ENCODE peak calls at places on chromosomes 16 and 17, in ten cellular contexts. One of them, this sample, is unnamed.

GRCh38 chr16:23876256-23876896 is 40.6 kb downstream of the PRKCB start:
- DNase-seq in COR-L47: no peak
- DNase-seq in stimulated activated CD4-positive, alpha-beta T cell treated with anti-CD3 and anti-CD28 coated beads, Interleukin-2, amount 100 ng/mL, for 48 hours: no peak
- DNase-seq in activated CD4-positive, alpha-beta memory T cell treated with anti-CD3 and anti-CD28 coated beads, Interleukin-2, amount 10 ng/mL, durations not matched to agents 7 days and 5 days: no peak
- DNase-seq in ELF-1: no peak
- DNase-seq in NCI-H460: no peak
- DNase-seq in MCF 10A: no peak
- DNase-seq in effector memory CD4-positive, alpha-beta T cell: no peak
- DNase-seq in left ventricle myocardium inferior: no peak
- DNase-seq in HCEC 1CT: no peak
- DNase-seq in this sample: no peak

GRCh38 chr16:3282103-3282746 is 1.1 kb upstream of the ZNF263 start:
- DNase-seq in MCF 10A: no peak
- DNase-seq in COR-L47: peak; percentile 66
- DNase-seq in effector memory CD4-positive, alpha-beta T cell: no peak
- DNase-seq in HCEC 1CT: no peak
- DNase-seq in left ventricle myocardium inferior: no peak
- DNase-seq in stimulated activated CD4-positive, alpha-beta T cell treated with anti-CD3 and anti-CD28 coated beads, Interleukin-2, amount 100 ng/mL, for 48 hours: no peak
- DNase-seq in activated CD4-positive, alpha-beta memory T cell treated with anti-CD3 and anti-CD28 coated beads, Interleukin-2, amount 10 ng/mL, durations not matched to agents 7 days and 5 days: no peak
- DNase-seq in NCI-H460: no peak
- DNase-seq in ELF-1: peak; percentile 91
- DNase-seq in this sample: no peak

GRCh38 chr17:81131486-81132196 is 33.7 kb upstream of the PVALEF start:
- DNase-seq in HCEC 1CT: no peak
- DNase-seq in ELF-1: no peak
- DNase-seq in MCF 10A: no peak
- DNase-seq in NCI-H460: no peak
- DNase-seq in stimulated activated CD4-positive, alpha-beta T cell treated with anti-CD3 and anti-CD28 coated beads, Interleukin-2, amount 100 ng/mL, for 48 hours: no peak
- DNase-seq in COR-L47: no peak
- DNase-seq in activated CD4-positive, alpha-beta memory T cell treated with anti-CD3 and anti-CD28 coated beads, Interleukin-2, amount 10 ng/mL, durations not matched to agents 7 days and 5 days: no peak
- DNase-seq in effector memory CD4-positive, alpha-beta T cell: no peak
- DNase-seq in left ventricle myocardium inferior: no peak
- DNase-seq in this sample: no peak

GRCh38 chr16:14199624-14200023 is 128.5 kb downstream of the MRTFB start:
- DNase-seq in effector memory CD4-positive, alpha-beta T cell: no peak
- DNase-seq in MCF 10A: no peak
- DNase-seq in stimulated activated CD4-positive, alpha-beta T cell treated with anti-CD3 and anti-CD28 coated beads, Interleukin-2, amount 100 ng/mL, for 48 hours: no peak
- DNase-seq in left ventricle myocardium inferior: no peak
- DNase-seq in HCEC 1CT: peak; percentile 31
- DNase-seq in ELF-1: no peak
- DNase-seq in COR-L47: no peak
- DNase-seq in NCI-H460: no peak
- DNase-seq in activated CD4-positive, alpha-beta memory T cell treated with anti-CD3 and anti-CD28 coated beads, Interleukin-2, amount 10 ng/mL, durations not matched to agents 7 days and 5 days: no peak
- DNase-seq in this sample: no peak

GRCh38 chr16:52078716-52079655 is 468.0 kb downstream of the TOX3 start:
- DNase-seq in ELF-1: peak; percentile 14
- DNase-seq in effector memory CD4-positive, alpha-beta T cell: no peak
- DNase-seq in MCF 10A: no peak
- DNase-seq in NCI-H460: no peak
- DNase-seq in COR-L47: no peak
- DNase-seq in left ventricle myocardium inferior: no peak
- DNase-seq in activated CD4-positive, alpha-beta memory T cell treated with anti-CD3 and anti-CD28 coated beads, Interleukin-2, amount 10 ng/mL, durations not matched to agents 7 days and 5 days: no peak
- DNase-seq in stimulated activated CD4-positive, alpha-beta T cell treated with anti-CD3 and anti-CD28 coated beads, Interleukin-2, amount 100 ng/mL, for 48 hours: no peak
- DNase-seq in HCEC 1CT: no peak
- DNase-seq in this sample: no peak

GRCh38 chr16:2912330-2913199 is 834 bp downstream of the FLYWCH1 start:
- DNase-seq in COR-L47: no peak
- DNase-seq in MCF 10A: peak; percentile 44
- DNase-seq in ELF-1: no peak
- DNase-seq in left ventricle myocardium inferior: no peak
- DNase-seq in activated CD4-positive, alpha-beta memory T cell treated with anti-CD3 and anti-CD28 coated beads, Interleukin-2, amount 10 ng/mL, durations not matched to agents 7 days and 5 days: peak; percentile 54
- DNase-seq in effector memory CD4-positive, alpha-beta T cell: peak; percentile 20
- DNase-seq in HCEC 1CT: peak; percentile 66
- DNase-seq in stimulated activated CD4-positive, alpha-beta T cell treated with anti-CD3 and anti-CD28 coated beads, Interleukin-2, amount 100 ng/mL, for 48 hours: peak; percentile 15
- DNase-seq in NCI-H460: no peak
- DNase-seq in this sample: peak; percentile 50

GRCh38 chr16:55364811-55365210 is 40.8 kb downstream of the IRX6 start:
- DNase-seq in left ventricle myocardium inferior: no peak
- DNase-seq in NCI-H460: no peak
- DNase-seq in activated CD4-positive, alpha-beta memory T cell treated with anti-CD3 and anti-CD28 coated beads, Interleukin-2, amount 10 ng/mL, durations not matched to agents 7 days and 5 days: no peak
- DNase-seq in effector memory CD4-positive, alpha-beta T cell: no peak
- DNase-seq in stimulated activated CD4-positive, alpha-beta T cell treated with anti-CD3 and anti-CD28 coated beads, Interleukin-2, amount 100 ng/mL, for 48 hours: no peak
- DNase-seq in HCEC 1CT: no peak
- DNase-seq in COR-L47: no peak
- DNase-seq in MCF 10A: no peak
- DNase-seq in ELF-1: no peak
- DNase-seq in this sample: no peak

GRCh38 chr16:27347930-27348685 is 34.3 kb downstream of the IL4R start:
- DNase-seq in HCEC 1CT: no peak
- DNase-seq in effector memory CD4-positive, alpha-beta T cell: no peak
- DNase-seq in MCF 10A: peak; percentile 61
- DNase-seq in left ventricle myocardium inferior: no peak
- DNase-seq in stimulated activated CD4-positive, alpha-beta T cell treated with anti-CD3 and anti-CD28 coated beads, Interleukin-2, amount 100 ng/mL, for 48 hours: no peak
- DNase-seq in NCI-H460: no peak
- DNase-seq in ELF-1: no peak
- DNase-seq in COR-L47: no peak
- DNase-seq in activated CD4-positive, alpha-beta memory T cell treated with anti-CD3 and anti-CD28 coated beads, Interleukin-2, amount 10 ng/mL, durations not matched to agents 7 days and 5 days: no peak
- DNase-seq in this sample: no peak

GRCh38 chr16:53090591-53091507 is 36.1 kb downstream of the CHD9 start:
- DNase-seq in effector memory CD4-positive, alpha-beta T cell: no peak
- DNase-seq in ELF-1: no peak
- DNase-seq in MCF 10A: peak; percentile 99
- DNase-seq in activated CD4-positive, alpha-beta memory T cell treated with anti-CD3 and anti-CD28 coated beads, Interleukin-2, amount 10 ng/mL, durations not matched to agents 7 days and 5 days: peak; percentile 26
- DNase-seq in stimulated activated CD4-positive, alpha-beta T cell treated with anti-CD3 and anti-CD28 coated beads, Interleukin-2, amount 100 ng/mL, for 48 hours: no peak
- DNase-seq in HCEC 1CT: peak; percentile 98
- DNase-seq in left ventricle myocardium inferior: peak; percentile 93
- DNase-seq in COR-L47: no peak
- DNase-seq in NCI-H460: no peak
- DNase-seq in this sample: peak; percentile 97

GRCh38 chr16:78216166-78216745 is 116.8 kb downstream of the WWOX start:
- DNase-seq in NCI-H460: no peak
- DNase-seq in left ventricle myocardium inferior: no peak
- DNase-seq in activated CD4-positive, alpha-beta memory T cell treated with anti-CD3 and anti-CD28 coated beads, Interleukin-2, amount 10 ng/mL, durations not matched to agents 7 days and 5 days: no peak
- DNase-seq in MCF 10A: no peak
- DNase-seq in ELF-1: no peak
- DNase-seq in HCEC 1CT: peak; percentile 7
- DNase-seq in effector memory CD4-positive, alpha-beta T cell: no peak
- DNase-seq in COR-L47: no peak
- DNase-seq in stimulated activated CD4-positive, alpha-beta T cell treated with anti-CD3 and anti-CD28 coated beads, Interleukin-2, amount 100 ng/mL, for 48 hours: no peak
- DNase-seq in this sample: no peak

GRCh38 chr17:39080416-39081179 is 70.8 kb downstream of the PLXDC1 start:
- DNase-seq in ELF-1: peak; percentile 65
- DNase-seq in COR-L47: no peak
- DNase-seq in effector memory CD4-positive, alpha-beta T cell: no peak
- DNase-seq in HCEC 1CT: peak; percentile 22
- DNase-seq in NCI-H460: no peak
- DNase-seq in stimulated activated CD4-positive, alpha-beta T cell treated with anti-CD3 and anti-CD28 coated beads, Interleukin-2, amount 100 ng/mL, for 48 hours: no peak
- DNase-seq in left ventricle myocardium inferior: peak; percentile 60
- DNase-seq in MCF 10A: peak; percentile 33
- DNase-seq in activated CD4-positive, alpha-beta memory T cell treated with anti-CD3 and anti-CD28 coated beads, Interleukin-2, amount 10 ng/mL, durations not matched to agents 7 days and 5 days: no peak
- DNase-seq in this sample: no peak

GRCh38 chr17:15392326-15392739 is 50.9 kb upstream of the TEKT3 start:
- DNase-seq in left ventricle myocardium inferior: peak; percentile 52
- DNase-seq in HCEC 1CT: peak; percentile 90
- DNase-seq in NCI-H460: no peak
- DNase-seq in COR-L47: no peak
- DNase-seq in effector memory CD4-positive, alpha-beta T cell: no peak
- DNase-seq in MCF 10A: peak; percentile 47
- DNase-seq in ELF-1: no peak
- DNase-seq in activated CD4-positive, alpha-beta memory T cell treated with anti-CD3 and anti-CD28 coated beads, Interleukin-2, amount 10 ng/mL, durations not matched to agents 7 days and 5 days: no peak
- DNase-seq in stimulated activated CD4-positive, alpha-beta T cell treated with anti-CD3 and anti-CD28 coated beads, Interleukin-2, amount 100 ng/mL, for 48 hours: no peak
- DNase-seq in this sample: no peak

GRCh38 chr16:11354733-11355574 is 9.7 kb downstream of the RMI2 start:
- DNase-seq in HCEC 1CT: peak; percentile 48
- DNase-seq in MCF 10A: no peak
- DNase-seq in left ventricle myocardium inferior: no peak
- DNase-seq in NCI-H460: no peak
- DNase-seq in ELF-1: no peak
- DNase-seq in activated CD4-positive, alpha-beta memory T cell treated with anti-CD3 and anti-CD28 coated beads, Interleukin-2, amount 10 ng/mL, durations not matched to agents 7 days and 5 days: peak; percentile 85
- DNase-seq in stimulated activated CD4-positive, alpha-beta T cell treated with anti-CD3 and anti-CD28 coated beads, Interleukin-2, amount 100 ng/mL, for 48 hours: peak; percentile 61
- DNase-seq in COR-L47: no peak
- DNase-seq in effector memory CD4-positive, alpha-beta T cell: peak; percentile 56
- DNase-seq in this sample: peak; percentile 59

GRCh38 chr16:28556914-28557320 is 3.2 kb downstream of the SGF29 start:
- DNase-seq in activated CD4-positive, alpha-beta memory T cell treated with anti-CD3 and anti-CD28 coated beads, Interleukin-2, amount 10 ng/mL, durations not matched to agents 7 days and 5 days: no peak
- DNase-seq in COR-L47: no peak
- DNase-seq in HCEC 1CT: no peak
- DNase-seq in stimulated activated CD4-positive, alpha-beta T cell treated with anti-CD3 and anti-CD28 coated beads, Interleukin-2, amount 100 ng/mL, for 48 hours: no peak
- DNase-seq in effector memory CD4-positive, alpha-beta T cell: no peak
- DNase-seq in left ventricle myocardium inferior: no peak
- DNase-seq in ELF-1: no peak
- DNase-seq in MCF 10A: no peak
- DNase-seq in NCI-H460: no peak
- DNase-seq in this sample: no peak

GRCh38 chr17:80939151-80940145 is 52.2 kb upstream of the CHMP6 start:
- DNase-seq in left ventricle myocardium inferior: no peak
- DNase-seq in COR-L47: no peak
- DNase-seq in MCF 10A: no peak
- DNase-seq in activated CD4-positive, alpha-beta memory T cell treated with anti-CD3 and anti-CD28 coated beads, Interleukin-2, amount 10 ng/mL, durations not matched to agents 7 days and 5 days: no peak
- DNase-seq in NCI-H460: no peak
- DNase-seq in HCEC 1CT: no peak
- DNase-seq in effector memory CD4-positive, alpha-beta T cell: no peak
- DNase-seq in ELF-1: no peak
- DNase-seq in stimulated activated CD4-positive, alpha-beta T cell treated with anti-CD3 and anti-CD28 coated beads, Interleukin-2, amount 100 ng/mL, for 48 hours: no peak
- DNase-seq in this sample: no peak

GRCh38 chr17:79948918-79949645 is 86.6 kb downstream of the TBC1D16 start:
- DNase-seq in ELF-1: peak; percentile 53
- DNase-seq in MCF 10A: no peak
- DNase-seq in left ventricle myocardium inferior: peak; percentile 6
- DNase-seq in NCI-H460: no peak
- DNase-seq in COR-L47: no peak
- DNase-seq in activated CD4-positive, alpha-beta memory T cell treated with anti-CD3 and anti-CD28 coated beads, Interleukin-2, amount 10 ng/mL, durations not matched to agents 7 days and 5 days: no peak
- DNase-seq in stimulated activated CD4-positive, alpha-beta T cell treated with anti-CD3 and anti-CD28 coated beads, Interleukin-2, amount 100 ng/mL, for 48 hours: no peak
- DNase-seq in HCEC 1CT: no peak
- DNase-seq in effector memory CD4-positive, alpha-beta T cell: no peak
- DNase-seq in this sample: peak; percentile 26

GRCh38 chr17:66675991-66676371 is 158.9 kb upstream of the CACNG5 start:
- DNase-seq in effector memory CD4-positive, alpha-beta T cell: no peak
- DNase-seq in ELF-1: no peak
- DNase-seq in COR-L47: no peak
- DNase-seq in left ventricle myocardium inferior: no peak
- DNase-seq in stimulated activated CD4-positive, alpha-beta T cell treated with anti-CD3 and anti-CD28 coated beads, Interleukin-2, amount 100 ng/mL, for 48 hours: no peak
- DNase-seq in NCI-H460: no peak
- DNase-seq in activated CD4-positive, alpha-beta memory T cell treated with anti-CD3 and anti-CD28 coated beads, Interleukin-2, amount 10 ng/mL, durations not matched to agents 7 days and 5 days: no peak
- DNase-seq in MCF 10A: peak; percentile 88
- DNase-seq in HCEC 1CT: no peak
- DNase-seq in this sample: no peak

GRCh38 chr17:15265131-15265530 is at the start of gene PMP22:
- DNase-seq in left ventricle myocardium inferior: peak; percentile 46
- DNase-seq in MCF 10A: no peak
- DNase-seq in stimulated activated CD4-positive, alpha-beta T cell treated with anti-CD3 and anti-CD28 coated beads, Interleukin-2, amount 100 ng/mL, for 48 hours: no peak
- DNase-seq in HCEC 1CT: peak; percentile 42
- DNase-seq in COR-L47: no peak
- DNase-seq in NCI-H460: no peak
- DNase-seq in activated CD4-positive, alpha-beta memory T cell treated with anti-CD3 and anti-CD28 coated beads, Interleukin-2, amount 10 ng/mL, durations not matched to agents 7 days and 5 days: no peak
- DNase-seq in effector memory CD4-positive, alpha-beta T cell: no peak
- DNase-seq in ELF-1: no peak
- DNase-seq in this sample: no peak

GRCh38 chr16:14497245-14498082 is 132.6 kb downstream of the PARN start:
- DNase-seq in effector memory CD4-positive, alpha-beta T cell: no peak
- DNase-seq in NCI-H460: no peak
- DNase-seq in HCEC 1CT: no peak
- DNase-seq in ELF-1: no peak
- DNase-seq in activated CD4-positive, alpha-beta memory T cell treated with anti-CD3 and anti-CD28 coated beads, Interleukin-2, amount 10 ng/mL, durations not matched to agents 7 days and 5 days: no peak
- DNase-seq in COR-L47: no peak
- DNase-seq in stimulated activated CD4-positive, alpha-beta T cell treated with anti-CD3 and anti-CD28 coated beads, Interleukin-2, amount 100 ng/mL, for 48 hours: no peak
- DNase-seq in left ventricle myocardium inferior: no peak
- DNase-seq in MCF 10A: no peak
- DNase-seq in this sample: no peak

This sample was measured in ovary.